ENCODE peak calls at places on chromosomes 12 and 14, in four cellular contexts. W, H, U and Q are unnamed samples.

GRCh38 chr14:72826039-72826438 is 67.9 kb downstream of the DPF3 start:
- DNase-seq in W (no peak), H (peak), U (no peak), Q (no peak)

GRCh38 chr12:69896653-69897381 is 71.8 kb downstream of the MYRFL start:
- DNase-seq in W (peak), H (no peak), U (no peak), Q (peak)

GRCh38 chr12:114163766-114164165 is 197.6 kb upstream of the RBM19 start:
- DNase-seq in W (no peak), H (no peak), U (no peak), Q (no peak)

GRCh38 chr14:78967111-78967809 is 797.1 kb downstream of the NRXN3 start:
- DNase-seq in W (no peak), H (no peak), U (no peak), Q (no peak)

GRCh38 chr12:51820721-51821422 is 27.6 kb downstream of the FIGNL2 start:
- DNase-seq in W (no peak), H (peak), U (peak), Q (peak)

GRCh38 chr12:124652661-124653060 is 85.2 kb upstream of the NCOR2 start:
- DNase-seq in W (no peak), H (no peak), U (no peak), Q (no peak)

GRCh38 chr14:76710093-76711010 is 50.9 kb upstream of the VASH1 start:
- DNase-seq in W (no peak), H (peak), U (peak), Q (no peak)

GRCh38 chr12:113905829-113906228 is 60.3 kb downstream of the RBM19 start:
- DNase-seq in W (no peak), H (no peak), U (no peak), Q (no peak)

GRCh38 chr12:50102186-50102585 is 1.6 kb upstream of the GPD1 start:
- DNase-seq in W (no peak), H (no peak), U (no peak), Q (no peak)

GRCh38 chr12:46493352-46494209 is 121.0 kb upstream of the SLC38A2 start:
- DNase-seq in W (no peak), H (no peak), U (no peak), Q (no peak)

GRCh38 chr12:89414322-89414721 is 62.0 kb upstream of the DUSP6 start:
- DNase-seq in W (no peak), H (no peak), U (no peak), Q (no peak)

GRCh38 chr14:96805906-96806305 is 8.7 kb downstream of the VRK1 start:
- DNase-seq in W (no peak), H (no peak), U (no peak), Q (no peak)
- TF ChIP-seq TEAD4 in W (no peak), H (no peak), U (no peak), Q (no peak)

DNA sequence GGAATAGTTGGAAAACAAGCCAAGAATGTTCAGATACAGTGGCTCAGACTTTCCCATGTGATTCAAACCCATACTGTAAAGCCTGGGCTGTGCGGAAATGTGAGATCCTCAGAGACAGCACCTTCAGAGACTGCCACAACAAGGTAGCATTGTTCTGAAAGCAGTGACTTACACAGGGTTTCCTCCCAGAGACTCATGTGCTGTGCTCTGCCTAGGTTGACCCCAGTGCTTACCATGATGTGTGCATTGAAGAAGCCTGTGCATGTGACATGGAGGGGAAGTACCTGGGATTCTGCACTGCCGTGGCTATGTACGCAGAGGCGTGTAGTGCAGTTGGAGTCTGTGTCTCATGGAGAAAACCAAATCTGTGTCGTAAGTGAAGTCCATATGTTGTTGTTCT is 219.4 kb downstream of the LRRK2 start:
- DNase-seq in W (no peak), H (no peak), U (no peak), Q (no peak)
- TF ChIP-seq TEAD4 in W (no peak), H (no peak), U (no peak), Q (no peak)

GRCh38 chr14:33073023-33073422 is 134.3 kb downstream of the NPAS3 start:
- DNase-seq in W (no peak), H (no peak), U (no peak), Q (no peak)

GRCh38 chr14:33068626-33069025 is 129.9 kb downstream of the NPAS3 start:
- DNase-seq in W (no peak), H (no peak), U (no peak), Q (no peak)

GRCh38 chr14:33065634-33066033 is 127.0 kb downstream of the NPAS3 start:
- DNase-seq in W (no peak), H (no peak), U (no peak), Q (no peak)

DNA sequence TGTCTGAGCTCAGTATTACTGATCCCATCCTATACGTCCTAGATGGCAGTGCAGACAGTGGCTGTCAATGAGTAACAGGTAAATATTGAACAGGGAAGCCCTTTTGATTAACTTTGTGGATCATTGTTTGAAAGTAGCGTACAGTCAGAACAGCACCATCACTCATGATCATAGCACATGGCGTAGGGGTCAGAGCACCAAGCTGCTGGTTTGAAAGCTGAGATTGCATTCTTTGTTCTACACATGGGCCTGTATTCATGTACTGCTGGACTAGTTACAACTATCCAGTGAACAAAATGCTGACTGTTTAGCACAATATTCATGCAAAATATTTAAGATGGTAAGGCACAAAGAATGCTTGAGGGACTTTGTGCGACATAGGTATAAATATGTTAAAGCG is 131.8 kb downstream of the NPAS3 start:
- DNase-seq in W (no peak), H (no peak), U (no peak), Q (no peak)
- TF ChIP-seq TEAD4 in W (no peak), H (no peak), U (no peak), Q (no peak)

DNA sequence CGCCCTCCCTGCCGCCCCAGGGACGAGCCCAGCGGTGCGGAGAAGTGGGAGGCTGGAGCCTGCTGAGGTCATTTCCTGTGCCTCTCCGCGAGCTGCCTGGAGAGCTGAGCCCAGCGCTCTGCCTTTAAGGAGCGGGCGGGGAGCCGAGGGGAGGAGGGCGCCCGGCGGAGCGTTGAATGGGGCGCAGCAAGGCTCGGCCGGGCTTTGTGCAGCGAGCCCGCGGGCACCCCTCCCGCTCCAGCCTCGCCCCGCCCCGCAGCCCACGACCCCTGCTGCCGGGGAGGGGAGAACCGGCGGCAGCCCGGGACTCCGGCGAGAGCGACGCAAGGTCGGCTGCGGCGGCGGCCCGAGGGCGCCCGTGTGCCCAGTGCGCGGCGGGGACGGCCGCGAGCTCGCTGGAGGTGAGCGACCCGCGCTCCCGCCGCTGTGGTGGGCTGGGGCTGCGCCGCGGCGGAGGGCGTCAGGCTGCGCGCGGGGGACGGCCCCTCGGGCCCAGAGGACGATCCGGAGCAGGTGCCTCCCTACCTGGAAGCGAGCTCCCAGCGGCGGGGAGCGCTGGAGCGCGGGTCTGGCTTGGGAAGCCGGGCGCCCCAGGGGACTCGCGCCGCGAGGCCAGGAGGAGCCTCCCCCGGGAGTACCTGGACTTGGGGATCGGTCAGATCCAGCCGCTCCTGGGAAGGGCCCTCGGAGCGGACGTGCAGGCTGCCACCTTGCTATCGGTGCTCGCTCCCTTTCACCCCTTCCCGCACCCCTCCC is at the start of gene PLEKHH1:
- DNase-seq in W (peak), H (peak), U (peak), Q (peak)
- TF ChIP-seq TEAD4 in W (no peak), H (no peak), U (no peak), Q (no peak)